ENCODE peak calls at places on chromosomes 16 and 17, in four cellular contexts. J, T, Y and O are unnamed samples. For H3K4me1, the result is how much of the 10 kb centered on the place peaks cover.

GRCh38 chr16:8866118-8866883 is 2.5 kb downstream of the CARHSP1 start:
- DNase-seq in J (peak), T (no peak), Y (no peak), O (no peak)

GRCh38 chr17:80254396-80255241 is 6.0 kb upstream of the RNF213 start:
- DNase-seq in J (no peak), T (no peak), Y (no peak), O (no peak)

GRCh38 chr16:75011634-75012307 is 12.9 kb downstream of the ZNRF1 start:
- DNase-seq in J (peak), T (no peak), Y (no peak), O (no peak)

GRCh38 chr16:5056347-5056746 is 9.4 kb downstream of the C16orf89 start:
- DNase-seq in J (no peak), T (no peak), Y (no peak), O (no peak)

GRCh38 chr17:45688353-45688752 is 95.8 kb upstream of the CRHR1 start:
- DNase-seq in J (no peak), T (no peak), Y (no peak), O (no peak)

GRCh38 chr16:23359092-23359760 is 57.1 kb downstream of the SCNN1B start:
- DNase-seq in J (no peak), T (no peak), Y (peak), O (no peak)

GRCh38 chr17:54967621-54968258 is 714 bp downstream of the COX11 start:
- DNase-seq in J (no peak), T (no peak), Y (no peak), O (no peak)

GRCh38 chr17:19533718-19534561 is at the start of gene SLC47A1:
- DNase-seq in J (peak), T (no peak), Y (no peak), O (peak)

GRCh38 chr17:78844301-78845005 is 3.8 kb upstream of the USP36 start:
- DNase-seq in J (no peak), T (no peak), Y (no peak), O (no peak)

GRCh38 chr17:39281806-39282205 is 56.1 kb upstream of the STAC2 start:
- DNase-seq in J (no peak), T (no peak), Y (no peak), O (no peak)

GRCh38 chr16:86157616-86158247 is 258.8 kb downstream of the IRF8 start:
- DNase-seq in J (no peak), T (no peak), Y (no peak), O (no peak)

GRCh38 chr17:44557653-44558285 is 485 bp downstream of the FZD2 start:
- DNase-seq in J (peak), T (no peak), Y (peak), O (peak)

GRCh38 chr17:58632324-58633314 is 59.2 kb downstream of the TEX14 start:
- DNase-seq in J (no peak), T (no peak), Y (no peak), O (no peak)

GRCh38 chr16:73010150-73010676 is 37.7 kb downstream of the ZFHX3 start:
- DNase-seq in J (no peak), T (no peak), Y (peak), O (peak)

GRCh38 chr17:41734139-41734948 is at the start of gene HAP1:
- DNase-seq in J (no peak), T (no peak), Y (no peak), O (peak)
- H3K4me3 ChIP-seq in J (peak), T (peak), Y (no peak), O (peak)

DNA sequence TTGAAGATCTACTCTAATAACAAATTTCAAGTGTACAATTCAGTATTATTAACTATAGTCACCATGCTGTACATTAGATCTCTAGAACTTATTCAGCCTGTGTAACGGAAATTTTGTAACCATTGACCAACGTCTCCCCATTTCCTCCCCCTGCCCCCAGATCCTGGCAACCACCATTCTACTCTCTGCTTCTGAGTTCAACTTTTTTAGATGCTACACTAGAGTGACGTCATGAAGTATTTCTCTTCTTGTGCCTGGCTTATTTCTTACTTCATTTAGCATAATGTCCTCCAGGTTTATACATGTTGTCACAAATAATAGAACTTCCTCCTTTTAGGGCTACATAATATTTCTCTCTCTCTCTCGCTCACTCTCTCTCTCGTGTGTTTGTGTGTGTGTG is 157.5 kb downstream of the ANKFN1 start:
- DNase-seq in J (no peak), T (no peak), Y (no peak), O (no peak)
- H3K27ac ChIP-seq in J (no peak), T (no peak), Y (no peak), O (no peak)

DNA sequence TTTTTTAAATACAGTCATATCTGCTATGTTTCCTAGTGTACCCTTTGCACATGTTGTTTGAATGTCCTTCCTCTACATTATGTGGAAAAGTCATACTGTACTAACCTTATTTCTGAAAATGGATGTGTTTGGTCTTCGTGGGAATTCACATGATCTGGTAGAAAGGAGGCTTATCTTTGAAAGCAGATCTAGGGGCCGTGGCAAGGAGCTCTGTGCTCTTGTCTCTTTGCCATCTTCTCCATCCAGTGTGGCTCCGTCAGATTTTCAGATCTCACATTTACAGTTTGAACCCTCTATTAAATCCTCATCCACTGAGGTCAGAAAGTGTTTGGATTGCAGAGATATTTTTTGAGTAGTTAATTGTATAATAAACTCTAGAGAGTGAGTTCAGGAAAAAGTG is 32.9 kb downstream of the MAP2K4 start:
- DNase-seq in J (no peak), T (no peak), Y (no peak), O (no peak)
- H3K4me1 ChIP-seq in J (under half), T (under half), Y (under half), O (under half)

GRCh38 chr17:13601776-13602551 is at the start of gene HS3ST3A1:
- DNase-seq in J (peak), T (no peak), Y (no peak), O (no peak)
- H3K4me3 ChIP-seq in J (peak), T (peak), Y (peak), O (peak)

GRCh38 chr17:48577946-48578615 is at the start of gene HOXB4:
- DNase-seq in J (peak), T (peak), Y (no peak), O (peak)
- H3K27ac ChIP-seq in J (peak), T (peak), Y (peak), O (peak)

DNA sequence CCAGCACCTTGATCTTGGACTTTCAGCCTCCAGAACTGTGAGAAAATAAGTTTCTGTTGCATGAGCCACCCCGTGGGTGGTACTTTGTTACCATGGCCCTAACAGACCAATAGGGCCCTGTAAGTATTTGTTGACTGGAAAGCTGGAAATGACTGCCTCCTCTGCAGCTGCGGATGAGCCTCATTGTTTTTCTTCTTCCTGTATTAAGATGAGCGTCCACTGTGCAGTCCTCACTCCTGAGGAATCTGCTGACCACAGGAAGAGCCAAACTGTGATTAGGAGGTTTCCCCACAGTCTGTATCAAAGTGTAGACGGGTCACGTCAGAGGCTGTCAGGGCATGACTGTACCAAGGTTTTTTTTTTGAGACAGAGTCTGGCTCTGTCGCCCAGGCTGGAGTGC is 12.2 kb upstream of the AKTIP start:
- DNase-seq in J (peak), T (no peak), Y (no peak), O (no peak)
- H3K4me1 ChIP-seq in J (under half), T (under half), Y (under half), O (under half)

GRCh38 chr17:51046527-51047384 is 73.9 kb downstream of the SPAG9 start:
- DNase-seq in J (peak), T (peak), Y (no peak), O (no peak)
- H3K4me3 ChIP-seq in J (peak), T (peak), Y (no peak), O (peak)

GRCh38 chr17:18187226-18187625 is 3.6 kb downstream of the ALKBH5 start:
- DNase-seq in J (no peak), T (no peak), Y (no peak), O (no peak)

GRCh38 chr17:18186271-18186982 is 2.8 kb downstream of the ALKBH5 start:
- DNase-seq in J (peak), T (no peak), Y (no peak), O (no peak)

GRCh38 chr17:18185391-18185790 is 1.8 kb downstream of the ALKBH5 start:
- DNase-seq in J (no peak), T (no peak), Y (no peak), O (no peak)

GRCh38 chr17:18184143-18185007 is 747 bp downstream of the ALKBH5 start:
- DNase-seq in J (peak), T (peak), Y (peak), O (peak)

GRCh38 chr17:18185832-18186231 is 2.2 kb downstream of the ALKBH5 start:
- DNase-seq in J (no peak), T (no peak), Y (no peak), O (no peak)
- H3K27ac ChIP-seq in J (peak), T (peak), Y (peak), O (peak)

GRCh38 chr16:67034478-67034877 is 5.5 kb downstream of the CBFB start:
- DNase-seq in J (no peak), T (no peak), Y (no peak), O (no peak)
- H3K4me1 ChIP-seq in J (under half), T (under half), Y (under half), O (under half)

GRCh38 chr16:1975432-1976215 is 3.8 kb downstream of the TBL3 start:
- DNase-seq in J (no peak), T (no peak), Y (no peak), O (no peak)
- H3K4me3 ChIP-seq in J (no peak), T (no peak), Y (no peak), O (no peak)